ENCODE peak calls at places on chromosomes 12 and 14, in eight cellular contexts. Q, J, D, S, W, M, A and T are unnamed samples.

GRCh38 chr14:38951451-38951850 is 151.6 kb downstream of the SEC23A start:
- DNase-seq in D (no peak), J (no peak), W (no peak), M (peak; percentile 67), S (peak; percentile 38), A (no peak), Q (no peak), T (no peak)

GRCh38 chr14:99001241-99001640 is 270.8 kb downstream of the BCL11B start:
- DNase-seq in Q (no peak), A (no peak), D (no peak), M (no peak), S (no peak), J (no peak), W (peak; percentile 16), T (no peak)

GRCh38 chr14:67151082-67151666 is 38.1 kb upstream of the GARIN2 start:
- DNase-seq in A (no peak), W (no peak), M (no peak), J (no peak), S (no peak), Q (no peak), D (no peak), T (no peak)

GRCh38 chr14:48726080-48726642 is 860.0 kb downstream of the RPS29 start:
- DNase-seq in Q (no peak), W (no peak), A (no peak), J (no peak), M (peak; percentile 45), D (no peak), S (peak; percentile 27), T (no peak)

GRCh38 chr12:66405395-66405794 is 103.1 kb downstream of the HELB start:
- DNase-seq in A (no peak), M (peak; percentile 53), S (peak; percentile 67), D (no peak), W (no peak), Q (peak; percentile 42), J (no peak), T (no peak)

GRCh38 chr12:118371354-118372282 is 1.1 kb downstream of the TAOK3 start:
- DNase-seq in A (peak; percentile 60), M (no peak), S (no peak), W (peak; percentile 36), D (no peak), Q (peak; percentile 14), J (peak; percentile 25), T (no peak)

GRCh38 chr12:14273911-14274306 is 91.6 kb upstream of the ATF7IP start:
- DNase-seq in J (no peak), S (peak; percentile 68), D (no peak), Q (peak; percentile 79), W (no peak), M (no peak), A (no peak), T (no peak)

GRCh38 chr14:57982802-57983201 is 116.9 kb upstream of the SLC35F4 start:
- DNase-seq in J (no peak), W (no peak), S (no peak), M (no peak), A (no peak), D (no peak), Q (peak; percentile 16), T (no peak)

GRCh38 chr14:63896278-63896720 is 43.5 kb downstream of the SYNE2 start:
- DNase-seq in M (peak; percentile 95), S (peak; percentile 71), W (peak; percentile 55), J (peak; percentile 49), D (no peak), A (no peak), Q (peak; percentile 72), T (no peak)

GRCh38 chr12:98656289-98657101 is 11.4 kb downstream of the APAF1 start:
- DNase-seq in S (no peak), D (no peak), Q (peak; percentile 45), A (no peak), W (no peak), J (no peak), M (no peak), T (no peak)

GRCh38 chr12:48106574-48107251 is 834 bp upstream of the SENP1 start:
- DNase-seq in W (no peak), D (no peak), A (no peak), J (no peak), M (no peak), S (peak; percentile 2), Q (no peak), T (no peak)

GRCh38 chr12:79911889-79912656 is 22.8 kb downstream of the PPP1R12A start:
- DNase-seq in M (peak; percentile 45), W (peak; percentile 27), J (no peak), S (peak; percentile 59), Q (peak; percentile 22), D (no peak), A (no peak), T (no peak)

GRCh38 chr14:105491366-105492006 is 440 bp downstream of the TEDC1 start:
- DNase-seq in Q (peak; percentile 73), M (peak; percentile 39), S (peak; percentile 20), D (peak; percentile 68), W (peak; percentile 91), A (peak; percentile 88), J (peak; percentile 67), T (peak; percentile 77)

GRCh38 chr14:98741523-98741922 is 530.5 kb downstream of the BCL11B start:
- DNase-seq in J (no peak), Q (no peak), S (no peak), W (no peak), M (no peak), D (no peak), A (no peak), T (no peak)

GRCh38 chr14:97618401-97618800 is 821.2 kb downstream of the VRK1 start:
- DNase-seq in S (no peak), A (no peak), D (no peak), M (no peak), Q (no peak), J (no peak), W (no peak), T (no peak)
- H3K4me3 ChIP-seq in S (no peak overlapping the region), A (no peak overlapping the region), D (no peak overlapping the region), M (no peak overlapping the region), Q (no peak overlapping the region), J (no peak overlapping the region), W (no peak overlapping the region), T (no peak overlapping the region)

DNA sequence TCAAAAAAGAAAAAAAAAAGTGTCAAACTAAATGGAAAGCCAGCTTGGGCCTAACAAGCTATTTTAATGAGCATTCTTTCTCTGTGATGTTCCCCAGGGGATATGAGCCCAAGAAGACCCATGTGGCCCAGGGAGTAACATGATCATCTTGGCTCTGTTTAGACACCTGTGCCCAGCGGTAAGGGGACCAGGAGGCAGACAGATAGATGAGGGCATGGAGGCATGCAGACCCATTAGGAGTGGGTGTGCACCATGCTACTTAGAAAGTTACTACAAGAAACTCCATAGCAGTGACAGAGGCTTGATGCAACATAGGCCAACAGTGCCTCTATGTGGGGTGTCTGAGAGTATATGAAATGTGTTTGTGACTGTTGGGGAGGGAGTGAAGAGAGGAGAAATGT is 3.1 kb upstream of the CREBL2 start:
- DNase-seq in J (no peak), Q (peak; percentile 63), A (no peak), M (peak; percentile 12), W (peak; percentile 68), D (no peak), S (peak; percentile 17), T (no peak)
- TF ChIP-seq CTCF in J (no peak), Q (peak; percentile 52), A (no peak), M (no peak), W (peak; percentile 42), D (no peak), S (peak; percentile 12), T (no peak)

GRCh38 chr12:111405856-111406473 is at the start of gene SH2B3:
- DNase-seq in D (no peak), J (no peak), W (no peak), A (no peak), Q (peak; percentile 60), M (no peak), S (peak; percentile 48), T (no peak)
- H3K4me3 ChIP-seq in D (peak within 1 kb of the TSS; percentile 95), J (peak within 1 kb of the TSS; percentile 96), W (peak within 1 kb of the TSS; percentile 63), A (peak within 1 kb of the TSS; percentile 79), Q (peak within 1 kb of the TSS; percentile 63), M (peak within 1 kb of the TSS; percentile 96), S (peak within 1 kb of the TSS; percentile 55), T (peak within 1 kb of the TSS; percentile 72)

DNA sequence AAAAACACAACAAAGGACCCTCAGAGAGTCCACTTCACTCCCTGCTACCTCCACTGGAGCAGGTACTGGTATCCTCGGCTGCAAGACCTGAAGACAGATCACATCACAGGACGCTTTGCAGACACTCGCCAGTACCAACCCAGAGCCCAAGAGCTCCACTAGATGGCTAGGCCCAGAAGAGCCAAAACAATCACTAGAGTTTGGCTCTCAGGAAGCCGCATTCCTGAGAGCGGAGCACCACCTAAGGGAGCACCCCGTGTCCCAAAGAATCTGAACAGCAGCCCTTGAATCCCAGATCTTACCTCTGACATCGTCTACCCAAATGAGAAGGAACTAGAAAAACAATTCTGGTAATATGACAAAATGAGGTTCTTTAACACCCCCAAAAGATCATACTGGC is 399.8 kb downstream of the RAD51B start:
- DNase-seq in Q (no peak), D (no peak), A (no peak), M (no peak), J (no peak), W (no peak), S (no peak), T (no peak)
- TF ChIP-seq CTCF in Q (no peak), D (no peak), A (no peak), M (no peak), J (no peak), W (no peak), S (no peak), T (no peak)

GRCh38 chr14:69614592-69614991 is 3.2 kb downstream of the SUSD6 start:
- DNase-seq in M (no peak), Q (no peak), A (no peak), W (no peak), D (no peak), S (no peak), J (peak; percentile 27), T (no peak)
- H3K4me3 ChIP-seq in M (no peak overlapping the region), Q (no peak overlapping the region), A (no peak overlapping the region), W (no peak overlapping the region), D (no peak overlapping the region), S (no peak overlapping the region), J (peak overlapping the region; percentile 2), T (no peak overlapping the region)

GRCh38 chr14:102774391-102775153 is 2.7 kb upstream of the TRAF3 start:
- DNase-seq in W (peak; percentile 81), M (peak; percentile 82), Q (peak; percentile 81), J (no peak), A (peak; percentile 58), D (no peak), S (peak; percentile 78), T (peak; percentile 43)

GRCh38 chr14:102775855-102776760 is 1.1 kb upstream of the TRAF3 start:
- DNase-seq in J (no peak), S (peak; percentile 80), M (peak; percentile 64), Q (peak; percentile 65), D (no peak), W (peak; percentile 75), A (no peak), T (no peak)

GRCh38 chr14:102770147-102770909 is 6.9 kb upstream of the TRAF3 start:
- DNase-seq in S (no peak), M (no peak), J (no peak), A (peak; percentile 30), D (no peak), Q (no peak), W (no peak), T (no peak)

GRCh38 chr14:102770910-102771543 is 6.2 kb upstream of the TRAF3 start:
- DNase-seq in M (no peak), Q (no peak), J (no peak), S (no peak), W (no peak), A (peak; percentile 25), D (no peak), T (no peak)

GRCh38 chr14:102772781-102773570 is 4.3 kb upstream of the TRAF3 start:
- DNase-seq in M (no peak), Q (no peak), S (no peak), D (no peak), A (peak; percentile 24), W (peak; percentile 51), J (no peak), T (no peak)
- TF ChIP-seq CTCF in M (no peak), Q (no peak), S (peak; percentile 28), D (no peak), A (no peak), W (peak; percentile 37), J (no peak), T (no peak)